ENCODE peak calls at places on chromosomes 16 and 17, in four cellular contexts. K is heart right ventricle, M is AG04450, X is GM10248. Q is an unnamed sample.

GRCh38 chr16:12392585-12393089 is 411.1 kb downstream of the CPPED1 start:
- DNase-seq in K (no peak), X (no peak), M (no peak), Q (no peak)

GRCh38 chr17:19534562-19535149 is 1.0 kb downstream of the SLC47A1 start:
- DNase-seq in K (no peak), X (no peak), M (no peak), Q (no peak)

GRCh38 chr16:70752381-70752780 is 48.6 kb downstream of the VAC14 start:
- DNase-seq in X (no peak), K (no peak), M (no peak), Q (no peak)

GRCh38 chr17:78818932-78819331 is 21.7 kb downstream of the USP36 start:
- DNase-seq in X (no peak), K (no peak), M (no peak), Q (no peak)

GRCh38 chr16:70157105-70157476 is 16.5 kb upstream of the CLEC18C start:
- DNase-seq in K (no peak), X (peak), M (no peak), Q (no peak)

GRCh38 chr16:70523013-70523620 is at the start of gene COG4:
- DNase-seq in X (peak), K (peak), M (peak), Q (peak)

GRCh38 chr17:49527927-49528651 is 33.0 kb downstream of the NGFR start:
- DNase-seq in M (no peak), K (no peak), X (no peak), Q (no peak)

GRCh38 chr17:4739122-4740024 is at the start of the genes CXCL16 and ZMYND15:
- DNase-seq in K (peak), M (no peak), X (peak), Q (peak)

GRCh38 chr16:77581706-77582105 is 140.6 kb upstream of the NUDT7 start:
- DNase-seq in M (no peak), X (no peak), K (no peak), Q (no peak)

GRCh38 chr16:29738514-29738913 is 7.3 kb downstream of the C16orf54 start:
- DNase-seq in X (peak), K (no peak), M (no peak), Q (peak)

GRCh38 chr16:15907863-15908478 is 19.6 kb upstream of the CEP20 start:
- DNase-seq in X (peak), K (no peak), M (no peak), Q (peak)

GRCh38 chr17:13030459-13031305 is 12.9 kb upstream of the ELAC2 start:
- DNase-seq in K (peak), M (peak), X (peak), Q (peak)

GRCh38 chr17:80294653-80295052 is 34.0 kb downstream of the RNF213 start:
- DNase-seq in M (no peak), K (no peak), X (no peak), Q (no peak)

GRCh38 chr17:80291691-80292487 is 31.2 kb downstream of the RNF213 start:
- DNase-seq in M (no peak), X (no peak), K (no peak), Q (no peak)

GRCh38 chr17:80294210-80294609 is 33.6 kb downstream of the RNF213 start:
- DNase-seq in M (no peak), K (no peak), X (no peak), Q (no peak)

GRCh38 chr17:80291260-80291659 is 30.6 kb downstream of the RNF213 start:
- DNase-seq in K (no peak), M (no peak), X (no peak), Q (no peak)

DNA sequence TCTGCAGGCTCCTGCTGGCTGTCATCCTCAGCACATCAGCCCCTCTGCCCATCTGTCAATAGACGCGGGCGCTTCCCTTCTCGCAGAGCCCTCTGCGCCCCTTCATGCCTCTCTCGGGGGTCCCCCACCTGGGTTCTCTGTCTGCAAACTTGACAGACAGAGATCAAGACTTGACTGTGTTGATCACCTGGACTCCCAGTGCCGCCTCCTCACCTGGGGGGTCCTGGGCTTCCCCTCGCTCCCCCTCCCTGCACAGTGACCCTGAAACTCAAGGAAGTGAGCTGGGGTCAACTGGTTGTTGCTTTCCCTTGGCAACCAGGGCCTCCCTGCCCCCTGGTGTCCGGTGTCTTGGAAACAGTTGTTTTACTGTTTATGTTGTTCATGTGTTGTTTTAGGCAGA is 31.9 kb downstream of the RNF213 start:
- DNase-seq in K (no peak), X (no peak), M (no peak), Q (no peak)
- TF ChIP-seq CTCF in K (no peak), X (no peak), M (no peak), Q (no peak)

GRCh38 chr17:42117397-42118125 is 3.6 kb downstream of the KAT2A start:
- DNase-seq in X (no peak), K (no peak), M (no peak), Q (no peak)

GRCh38 chr17:42116705-42117396 is 4.3 kb downstream of the KAT2A start:
- DNase-seq in X (peak), M (peak), K (peak), Q (peak)

GRCh38 chr17:42119301-42119700 is 1.9 kb downstream of the KAT2A start:
- DNase-seq in K (no peak), X (no peak), M (no peak), Q (no peak)

GRCh38 chr17:42118126-42118510 is 3.0 kb downstream of the KAT2A start:
- DNase-seq in X (no peak), K (no peak), M (no peak), Q (no peak)

DNA sequence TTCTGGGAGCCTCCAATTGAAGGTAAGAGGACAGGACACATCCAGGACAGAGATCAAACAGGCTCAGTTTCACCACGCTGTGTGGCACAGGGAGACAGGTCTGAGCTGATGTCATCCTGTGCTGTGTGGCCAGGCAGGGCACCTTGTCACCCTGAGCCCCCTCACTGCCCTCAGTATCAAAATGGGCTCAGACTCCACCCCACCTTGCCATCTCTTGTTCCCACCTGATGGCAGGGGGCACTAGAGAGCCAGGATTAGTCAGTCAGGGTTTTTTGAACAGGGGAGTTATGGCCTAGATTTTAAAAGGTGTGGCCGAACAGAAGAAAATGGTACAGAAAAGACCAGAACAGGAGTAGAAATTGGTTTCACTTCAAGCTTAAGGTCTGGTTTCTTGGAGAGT is 2.6 kb downstream of the KAT2A start:
- DNase-seq in X (peak), K (no peak), M (no peak), Q (peak)
- TF ChIP-seq CTCF in X (peak), K (peak), M (peak), Q (peak)

DNA sequence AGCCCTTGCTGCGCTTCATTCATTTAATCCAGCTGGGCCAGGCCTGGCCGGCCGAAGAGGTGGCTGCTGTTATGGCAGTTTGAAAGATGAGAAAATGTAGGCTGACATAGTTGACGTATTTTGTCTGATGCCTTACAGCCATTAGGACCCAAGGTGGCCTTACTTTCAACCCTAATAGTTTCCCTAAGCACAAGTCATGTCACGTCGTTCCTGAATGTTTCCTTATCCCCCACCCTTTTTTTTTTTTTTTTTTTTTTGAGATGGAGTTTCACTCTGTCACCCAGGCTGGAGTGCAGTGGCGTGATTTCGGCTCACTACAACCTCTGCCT is 307 bp upstream of the GOT2 start:
- DNase-seq in X (no peak), K (no peak), M (no peak), Q (no peak)
- TF ChIP-seq CTCF in X (no peak), K (no peak), M (no peak), Q (no peak)

GRCh38 chr17:29117440-29117753 is 62.8 kb downstream of the MYO18A start:
- DNase-seq in X (no peak), M (no peak), K (no peak), Q (no peak)
- TF ChIP-seq CTCF in X (no peak), M (no peak), K (peak), Q (no peak)

GRCh38 chr17:76940738-76941350 is 72.6 kb downstream of the MGAT5B start:
- DNase-seq in M (no peak), X (no peak), K (no peak), Q (no peak)
- TF ChIP-seq CTCF in M (peak), X (no peak), K (no peak), Q (peak)

DNA sequence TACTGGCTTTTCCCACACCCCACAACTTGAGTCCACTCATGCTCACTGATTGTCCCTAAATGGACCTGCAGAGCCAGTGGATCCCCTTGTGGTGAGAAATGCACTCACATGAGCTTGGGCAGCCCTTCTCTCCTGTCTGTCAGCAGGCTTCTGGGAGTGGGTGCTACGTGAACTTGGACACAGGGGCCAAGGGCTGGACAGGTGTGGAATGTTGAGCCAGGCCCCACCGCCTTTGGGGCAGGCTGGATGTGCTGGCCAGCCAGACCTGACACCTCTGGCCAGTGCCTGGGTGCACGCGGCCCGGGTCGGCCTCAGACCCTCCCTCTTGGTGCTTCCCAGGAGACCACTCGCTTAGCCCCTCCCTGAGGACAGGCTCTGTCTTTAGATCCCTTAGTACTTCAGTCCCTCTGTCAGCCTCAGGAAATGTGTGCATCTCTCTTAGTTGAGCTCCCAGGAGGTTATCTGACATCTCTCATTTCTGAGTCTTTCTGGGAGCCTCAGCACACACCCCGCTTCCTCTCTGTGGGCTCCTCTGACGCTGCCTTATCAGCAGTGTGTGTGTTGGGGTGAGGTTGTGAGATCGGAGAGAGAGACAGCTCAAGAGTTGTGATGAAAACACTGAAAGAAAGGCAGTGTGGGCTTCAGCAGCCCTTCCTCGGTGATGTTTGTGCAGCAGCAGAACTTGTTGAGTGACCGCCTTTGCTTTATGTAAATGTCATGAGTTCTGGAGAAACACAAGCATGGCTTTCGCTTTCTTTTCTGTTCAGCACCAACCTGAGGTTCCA is 117.0 kb downstream of the RAB11FIP4 start:
- DNase-seq in M (no peak), X (peak), K (no peak), Q (peak)
- TF ChIP-seq CTCF in M (peak), X (peak), K (no peak), Q (peak)

GRCh38 chr17:63696381-63696961 is 3.5 kb downstream of the LIMD2 start:
- DNase-seq in M (no peak), K (no peak), X (peak), Q (peak)
- TF ChIP-seq CTCF in M (peak), K (peak), X (peak), Q (peak)